ENCODE peak calls at places on chromosomes 11 and 22, in four cellular contexts. K, R, I and O are unnamed samples.

GRCh38 chr11:65454696-65455456 is 32.3 kb downstream of the NEAT1 start:
- DNase-seq in K (peak; percentile 95), I (no peak), R (peak; percentile 84), O (no peak)

GRCh38 chr11:111336582-111337256 is 38.4 kb downstream of the POU2AF3 start:
- DNase-seq in I (peak; percentile 23), R (no peak), K (peak; percentile 23), O (no peak)

GRCh38 chr11:36069576-36070214 is 125.8 kb downstream of the LDLRAD3 start:
- DNase-seq in I (no peak), K (peak; percentile 89), R (no peak), O (no peak)

GRCh38 chr11:17692006-17692405 is 27.4 kb upstream of the MYOD1 start:
- DNase-seq in I (no peak), K (no peak), R (no peak), O (no peak)

GRCh38 chr11:119468511-119468910 is 45.5 kb upstream of the THY1 start:
- DNase-seq in I (no peak), R (no peak), K (no peak), O (no peak)

GRCh38 chr11:117912497-117912896 is 16.7 kb downstream of the TMPRSS13 start:
- DNase-seq in I (no peak), R (no peak), K (no peak), O (no peak)

GRCh38 chr11:96037267-96037990 is 113.5 kb upstream of the MTMR2 start:
- DNase-seq in I (peak; percentile 34), R (no peak), K (no peak), O (no peak)

GRCh38 chr22:30860176-30861105 is 108.1 kb downstream of the MORC2 start:
- DNase-seq in K (no peak), R (no peak), I (no peak), O (no peak)

GRCh38 chr11:128796275-128796674 is 70.8 kb downstream of the KCNJ1 start:
- DNase-seq in R (no peak), I (peak; percentile 28), K (no peak), O (no peak)

GRCh38 chr11:85787809-85788805 is 22.8 kb downstream of the SYTL2 start:
- DNase-seq in I (no peak), K (peak; percentile 30), R (no peak), O (no peak)

GRCh38 chr22:35140879-35141745 is 75.2 kb downstream of the ISX start:
- DNase-seq in K (peak; percentile 90), I (no peak), R (no peak), O (no peak)

GRCh38 chr11:16945671-16946469 is 68.3 kb downstream of the PLEKHA7 start:
- DNase-seq in R (peak; percentile 31), I (peak; percentile 33), K (peak; percentile 69), O (no peak)

GRCh38 chr11:102911758-102912481 is 37.1 kb upstream of the MMP12 start:
- DNase-seq in K (peak; percentile 39), R (no peak), I (no peak), O (no peak)

GRCh38 chr11:111917312-111917711 is 1.4 kb upstream of the C11orf52 start:
- DNase-seq in R (no peak), K (no peak), I (no peak), O (no peak)